ENCODE peak calls at places on chromosomes 2 and 18, in nine cellular contexts. J is GM10248, D is progenitor cell of endocrine pancreas, Q is thoracic aorta, Y is fibroblast of lung, F is IMR-90, H is transverse colon, R is ovary, A is H9. O is an unnamed sample.

GRCh38 chr2:128308889-128309288 is 9.8 kb downstream of the HS6ST1 start:
- DNase-seq in J (no peak), D (no peak), Q (no peak), Y (no peak), F (no peak), H (no peak), R (no peak), A (no peak), O (no peak)

GRCh38 chr2:67581751-67582150 is 184.6 kb downstream of the ETAA1 start:
- DNase-seq in J (no peak), D (no peak), Q (no peak), Y (no peak), F (no peak), H (no peak), R (no peak), A (peak), O (no peak)

GRCh38 chr2:212686285-212686895 is 147.8 kb upstream of the ERBB4 start:
- DNase-seq in J (peak), D (peak), Q (no peak), Y (peak), F (peak), H (peak), R (peak), A (peak), O (peak)

GRCh38 chr18:58044370-58045264 is 591 bp downstream of the NEDD4L start:
- DNase-seq in J (peak), D (peak), Q (peak), Y (peak), F (peak), H (peak), R (peak), A (peak), O (peak)

GRCh38 chr2:133518646-133519344 is 49.5 kb downstream of the NCKAP5 start:
- DNase-seq in J (no peak), D (no peak), Q (no peak), Y (no peak), F (peak), H (no peak), R (no peak), A (no peak), O (no peak)

GRCh38 chr2:201852462-201852861 is 46.1 kb downstream of the CDK15 start:
- DNase-seq in J (no peak), D (no peak), Q (no peak), Y (no peak), F (no peak), H (no peak), R (no peak), A (no peak), O (no peak)

GRCh38 chr2:83916559-83916958 is 542.5 kb downstream of the SUCLG1 start:
- DNase-seq in J (no peak), D (no peak), Q (no peak), Y (no peak), F (no peak), H (no peak), R (no peak), A (no peak), O (no peak)

GRCh38 chr18:67862069-67862468 is 345.5 kb upstream of the DSEL start:
- DNase-seq in J (no peak), D (no peak), Q (no peak), Y (no peak), F (peak), H (no peak), R (no peak), A (no peak), O (no peak)

GRCh38 chr2:71831208-71831577 is 316.5 kb downstream of the CYP26B1 start:
- DNase-seq in J (no peak), D (no peak), Q (peak), Y (peak), F (peak), H (no peak), R (no peak), A (peak), O (no peak)

GRCh38 chr2:71071681-71072398 is 3.4 kb downstream of the NAGK start:
- DNase-seq in J (peak), D (no peak), Q (no peak), Y (no peak), F (no peak), H (peak), R (no peak), A (no peak), O (peak)

GRCh38 chr2:121205321-121205942 is 79.6 kb downstream of the TFCP2L1 start:
- DNase-seq in J (no peak), D (no peak), Q (no peak), Y (no peak), F (no peak), H (no peak), R (peak), A (no peak), O (no peak)

GRCh38 chr18:35777042-35777441 is 195.4 kb upstream of the RMP24 start:
- DNase-seq in J (no peak), D (no peak), Q (no peak), Y (no peak), F (no peak), H (no peak), R (no peak), A (peak), O (no peak)
- TF ChIP-seq CTCF in J (peak), D (no peak), Q (no peak), Y (no peak), F (no peak), H (no peak), R (no peak), A (peak), O (no peak)

DNA sequence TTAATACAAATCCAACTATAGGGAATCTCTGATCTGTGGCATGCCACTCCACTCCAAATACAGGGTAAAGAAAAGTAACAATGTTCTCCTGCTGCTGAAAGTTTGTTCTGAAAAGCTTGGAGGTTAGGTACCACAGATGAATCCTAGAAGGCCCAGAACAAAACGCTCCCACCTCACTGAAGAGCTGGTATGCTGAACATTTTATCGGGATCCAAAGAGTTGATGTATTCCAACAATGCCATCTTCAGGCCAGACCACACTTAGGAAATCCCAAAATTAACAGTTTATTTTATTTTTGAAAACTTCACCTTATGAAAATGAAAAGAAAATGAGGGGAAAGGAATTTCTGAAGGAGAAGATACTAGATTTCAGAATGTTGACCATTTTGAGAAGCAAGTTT is 145.1 kb upstream of the CDH19 start:
- DNase-seq in J (no peak), D (no peak), Q (no peak), Y (no peak), F (no peak), H (no peak), R (no peak), A (no peak), O (no peak)
- TF ChIP-seq CTCF in J (no peak), D (no peak), Q (no peak), Y (no peak), F (no peak), H (peak), R (no peak), A (peak), O (no peak)

GRCh38 chr2:64653174-64654062 is at the start of gene SERTAD2:
- DNase-seq in J (peak), D (peak), Q (peak), Y (peak), F (peak), H (peak), R (peak), A (peak), O (peak)

GRCh38 chr2:64656379-64656778 is 2.7 kb upstream of the SERTAD2 start:
- DNase-seq in J (no peak), D (no peak), Q (no peak), Y (no peak), F (no peak), H (no peak), R (no peak), A (no peak), O (no peak)

GRCh38 chr2:64655873-64656272 is 2.2 kb upstream of the SERTAD2 start:
- DNase-seq in J (no peak), D (no peak), Q (no peak), Y (no peak), F (no peak), H (no peak), R (no peak), A (no peak), O (no peak)

GRCh38 chr2:64654063-64654811 is 524 bp upstream of the SERTAD2 start:
- DNase-seq in J (no peak), D (no peak), Q (peak), Y (peak), F (peak), H (peak), R (peak), A (peak), O (peak)

GRCh38 chr2:64654993-64655666 is 1.4 kb upstream of the SERTAD2 start:
- DNase-seq in J (no peak), D (no peak), Q (no peak), Y (no peak), F (no peak), H (no peak), R (no peak), A (no peak), O (no peak)
- TF ChIP-seq CTCF in J (no peak), D (peak), Q (no peak), Y (peak), F (peak), H (no peak), R (no peak), A (peak), O (no peak)

GRCh38 chr18:24118750-24119577 is 19.9 kb upstream of the CABYR start:
- DNase-seq in J (peak), D (peak), Q (peak), Y (peak), F (peak), H (peak), R (peak), A (peak), O (peak)
- TF ChIP-seq CTCF in J (peak), D (peak), Q (peak), Y (peak), F (peak), H (peak), R (peak), A (peak), O (no peak)

GRCh38 chr2:127063701-127064590 is 43.0 kb downstream of the BIN1 start:
- DNase-seq in J (no peak), D (no peak), Q (no peak), Y (no peak), F (no peak), H (no peak), R (no peak), A (no peak), O (no peak)

GRCh38 chr2:127065932-127066318 is 41.0 kb downstream of the BIN1 start:
- DNase-seq in J (no peak), D (no peak), Q (no peak), Y (no peak), F (no peak), H (no peak), R (no peak), A (no peak), O (no peak)

GRCh38 chr2:127066942-127067341 is 40.0 kb downstream of the BIN1 start:
- DNase-seq in J (no peak), D (no peak), Q (no peak), Y (peak), F (peak), H (peak), R (peak), A (no peak), O (peak)

GRCh38 chr2:127065299-127065931 is 41.5 kb downstream of the BIN1 start:
- DNase-seq in J (no peak), D (no peak), Q (no peak), Y (no peak), F (no peak), H (no peak), R (no peak), A (no peak), O (no peak)

GRCh38 chr2:127064642-127065250 is 42.2 kb downstream of the BIN1 start:
- DNase-seq in J (peak), D (no peak), Q (peak), Y (peak), F (peak), H (peak), R (peak), A (peak), O (peak)
- TF ChIP-seq CTCF in J (no peak), D (no peak), Q (peak), Y (no peak), F (peak), H (no peak), R (no peak), A (no peak), O (no peak)

GRCh38 chr2:15546297-15547098 is 14.6 kb downstream of the NBAS start:
- DNase-seq in J (no peak), D (no peak), Q (no peak), Y (no peak), F (no peak), H (no peak), R (no peak), A (no peak), O (no peak)
- TF ChIP-seq CTCF in J (no peak), D (peak), Q (no peak), Y (no peak), F (no peak), H (no peak), R (no peak), A (peak), O (no peak)

GRCh38 chr2:211306929-211307328 is 750.5 kb downstream of the CPS1 start:
- DNase-seq in J (no peak), D (no peak), Q (no peak), Y (no peak), F (no peak), H (no peak), R (no peak), A (no peak), O (no peak)
- TF ChIP-seq CTCF in J (no peak), D (no peak), Q (no peak), Y (no peak), F (no peak), H (no peak), R (no peak), A (no peak), O (no peak)

DNA sequence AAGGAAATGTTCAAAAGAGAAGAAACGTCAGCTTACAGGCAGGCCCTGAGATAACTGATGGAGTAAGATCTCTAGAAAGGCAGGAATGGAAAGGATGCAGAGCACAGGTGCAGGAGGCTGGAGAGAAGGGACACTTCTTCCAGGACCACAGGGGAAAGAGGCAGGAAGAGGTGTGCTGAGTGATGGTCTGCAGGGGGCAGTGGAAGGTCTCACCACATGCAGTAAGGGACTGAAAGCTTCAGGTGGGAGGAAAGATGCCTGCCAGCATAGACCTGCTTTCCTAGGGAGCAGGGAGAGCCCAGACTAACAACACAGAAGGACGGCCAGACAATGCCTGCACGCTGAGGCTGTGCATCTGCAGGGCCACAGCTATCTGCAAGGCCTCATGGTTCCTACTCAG is 156.8 kb downstream of the L3MBTL4 start:
- DNase-seq in J (no peak), D (no peak), Q (no peak), Y (no peak), F (no peak), H (no peak), R (no peak), A (peak), O (no peak)
- TF ChIP-seq CTCF in J (no peak), D (no peak), Q (no peak), Y (no peak), F (no peak), H (no peak), R (no peak), A (peak), O (no peak)

DNA sequence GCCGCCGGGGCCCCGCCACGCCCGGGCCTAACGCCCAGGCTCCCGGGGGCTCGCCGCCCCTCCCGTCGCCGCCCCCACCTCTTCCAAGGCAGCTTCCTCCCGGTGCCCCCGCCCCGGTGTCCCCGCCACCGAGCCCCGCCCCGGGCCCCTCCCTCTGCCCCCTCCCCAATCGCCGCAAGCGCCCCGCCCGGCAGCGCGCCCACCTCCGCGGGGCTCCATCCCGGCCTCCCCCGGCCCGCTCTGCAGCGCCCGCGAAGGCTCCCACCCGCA is 209 bp downstream of the STK25 start:
- DNase-seq in J (peak), D (no peak), Q (no peak), Y (no peak), F (no peak), H (no peak), R (no peak), A (no peak), O (no peak)
- TF ChIP-seq CTCF in J (no peak), D (peak), Q (no peak), Y (no peak), F (no peak), H (no peak), R (no peak), A (no peak), O (no peak)

O was measured in lower leg skin.